ENCODE peak calls at places on chromosomes 2 and 18, in nine cellular contexts. K is GM23248; H is psoas muscle; O is lower lobe of right lung; F is mucosa of descending colon; Q is Karpas-422; Y is CD4-positive, CD25-positive, alpha-beta regulatory T cell; W is CD8-positive, alpha-beta T cell; C is body of pancreas. B is an unnamed sample. For H3K4me1, the result is how much of the 10 kb centered on the place peaks cover.

GRCh38 chr2:159971365-159972122 is 90.9 kb downstream of the PLA2R1 start:
- DNase-seq in K (no peak), H (no peak), O (no peak), F (no peak), Q (no peak), Y (no peak), W (no peak), C (no peak), B (no peak)

GRCh38 chr2:12197133-12197532 is 450.7 kb downstream of the LPIN1 start:
- DNase-seq in K (no peak), H (no peak), O (no peak), F (no peak), Q (no peak), Y (no peak), W (no peak), C (no peak), B (no peak)

GRCh38 chr2:96408631-96409542 is 73.3 kb downstream of the NCAPH start:
- DNase-seq in K (peak), H (no peak), O (no peak), F (no peak), Q (no peak), Y (no peak), W (no peak), C (peak), B (no peak)

GRCh38 chr2:234411793-234412192 is 85.1 kb downstream of the ARL4C start:
- DNase-seq in K (no peak), H (no peak), O (no peak), F (no peak), Q (peak), Y (no peak), W (no peak), C (no peak), B (no peak)

GRCh38 chr2:61244694-61245093 is 82.7 kb downstream of the C2orf74 start:
- DNase-seq in K (no peak), H (no peak), O (no peak), F (no peak), Q (no peak), Y (no peak), W (no peak), C (no peak), B (no peak)

GRCh38 chr2:121220995-121221394 is 64.0 kb downstream of the TFCP2L1 start:
- DNase-seq in K (peak), H (no peak), O (no peak), F (no peak), Q (no peak), Y (no peak), W (no peak), C (no peak), B (no peak)

GRCh38 chr18:30810580-30810979 is 232.0 kb downstream of the DSC3 start:
- DNase-seq in K (no peak), H (no peak), O (no peak), F (no peak), Q (no peak), Y (no peak), W (no peak), C (no peak), B (no peak)

GRCh38 chr18:76697441-76697901 is 124.9 kb upstream of the ZNF236 start:
- DNase-seq in K (peak), H (no peak), O (no peak), F (no peak), Q (no peak), Y (no peak), W (no peak), C (no peak), B (no peak)

GRCh38 chr18:21327101-21327500 is 85.1 kb downstream of the GREB1L start:
- DNase-seq in K (no peak), H (no peak), O (no peak), F (no peak), Q (no peak), Y (no peak), W (no peak), C (no peak), B (no peak)

GRCh38 chr2:12554235-12555011 is 162.3 kb upstream of the TRIB2 start:
- DNase-seq in K (no peak), H (no peak), O (no peak), F (no peak), Q (no peak), Y (no peak), W (no peak), C (no peak), B (peak)

GRCh38 chr2:98372121-98372520 is 25.9 kb downstream of the CNGA3 start:
- DNase-seq in K (no peak), H (no peak), O (no peak), F (no peak), Q (no peak), Y (no peak), W (no peak), C (no peak), B (no peak)

GRCh38 chr2:10475221-10475722 is 27.1 kb upstream of the ODC1 start:
- DNase-seq in K (no peak), H (no peak), O (no peak), F (no peak), Q (no peak), Y (no peak), W (no peak), C (no peak), B (no peak)

GRCh38 chr2:216318470-216318869 is 53.8 kb downstream of the MARCHF4 start:
- DNase-seq in K (peak), H (no peak), O (no peak), F (no peak), Q (no peak), Y (no peak), W (no peak), C (no peak), B (no peak)

GRCh38 chr2:100041946-100042345 is 100.4 kb downstream of the AFF3 start:
- DNase-seq in K (no peak), H (no peak), O (no peak), F (no peak), Q (no peak), Y (no peak), W (no peak), C (no peak), B (no peak)

GRCh38 chr2:221517362-221518121 is 54.6 kb downstream of the EPHA4 start:
- DNase-seq in K (peak), H (peak), O (peak), F (peak), Q (no peak), Y (peak), W (peak), C (no peak), B (peak)

GRCh38 chr2:66851449-66851872 is 416.5 kb downstream of the MEIS1 start:
- DNase-seq in K (peak), H (no peak), O (no peak), F (peak), Q (no peak), Y (no peak), W (no peak), C (peak), B (peak)

GRCh38 chr18:80109676-80110078 is 615 bp downstream of the ADNP2 start:
- DNase-seq in K (peak), H (peak), O (peak), F (peak), Q (peak), Y (peak), W (no peak), C (peak), B (peak)

GRCh38 chr18:51251625-51252024 is 54.1 kb upstream of the MEX3C start:
- DNase-seq in K (no peak), H (no peak), O (no peak), F (no peak), Q (peak), Y (no peak), W (no peak), C (no peak), B (no peak)

GRCh38 chr2:199739413-199740110 is 111.4 kb downstream of the FTCDNL1 start:
- DNase-seq in K (peak), H (peak), O (peak), F (peak), Q (peak), Y (peak), W (peak), C (peak), B (peak)

GRCh38 chr18:47204908-47205522 is 28.9 kb upstream of the IER3IP1 start:
- DNase-seq in K (peak), H (no peak), O (no peak), F (no peak), Q (peak), Y (peak), W (no peak), C (peak), B (peak)

GRCh38 chr2:188473306-188473705 is 181.6 kb downstream of the GULP1 start:
- DNase-seq in K (no peak), H (no peak), O (no peak), F (no peak), Q (no peak), Y (no peak), W (no peak), C (no peak), B (no peak)

GRCh38 chr18:30582078-30582477 is 460.5 kb downstream of the DSC3 start:
- DNase-seq in K (no peak), H (no peak), O (no peak), F (no peak), Q (no peak), Y (no peak), W (no peak), C (no peak), B (no peak)

GRCh38 chr2:3447789-3448317 is 68.4 kb downstream of the TRAPPC12 start:
- DNase-seq in K (peak), H (peak), O (no peak), F (no peak), Q (no peak), Y (no peak), W (no peak), C (no peak), B (no peak)

GRCh38 chr2:64601027-64601767 is 52.5 kb downstream of the SERTAD2 start:
- DNase-seq in K (no peak), H (no peak), O (no peak), F (no peak), Q (no peak), Y (no peak), W (no peak), C (no peak), B (no peak)

GRCh38 chr2:70381235-70381634 is 79.4 kb upstream of the FAM136A start:
- DNase-seq in K (peak), H (no peak), O (no peak), F (no peak), Q (no peak), Y (no peak), W (no peak), C (no peak), B (no peak)

GRCh38 chr2:68023904-68024303 is 38.9 kb downstream of the C1D start:
- DNase-seq in K (no peak), H (no peak), O (no peak), F (no peak), Q (no peak), Y (no peak), W (no peak), C (no peak), B (no peak)

GRCh38 chr2:101744832-101745231 is 47.3 kb downstream of the MAP4K4 start:
- DNase-seq in K (no peak), H (no peak), O (no peak), F (no peak), Q (peak), Y (no peak), W (no peak), C (no peak), B (no peak)

GRCh38 chr2:179995735-179996134 is 11.4 kb downstream of the CWC22 start:
- DNase-seq in K (no peak), H (no peak), O (no peak), F (no peak), Q (no peak), Y (no peak), W (no peak), C (no peak), B (no peak)

GRCh38 chr18:48335829-48336228 is 73.4 kb downstream of the ZBTB7C start:
- DNase-seq in K (no peak), H (no peak), O (no peak), F (no peak), Q (no peak), Y (no peak), W (no peak), C (no peak), B (no peak)

GRCh38 chr2:6788614-6789013 is 77.1 kb downstream of the CMPK2 start:
- DNase-seq in K (no peak), H (no peak), O (no peak), F (no peak), Q (no peak), Y (no peak), W (no peak), C (no peak), B (no peak)

GRCh38 chr2:194301946-194302345 is 1355.1 kb upstream of the SLC39A10 start:
- DNase-seq in K (no peak), H (no peak), O (no peak), F (no peak), Q (no peak), Y (no peak), W (no peak), C (no peak), B (no peak)

GRCh38 chr2:76257802-76258201 is 547.1 kb upstream of the GCFC2 start:
- DNase-seq in K (no peak), H (no peak), O (no peak), F (no peak), Q (no peak), Y (no peak), W (no peak), C (no peak), B (no peak)

GRCh38 chr2:118932949-118933348 is 9.0 kb upstream of the MARCO start:
- DNase-seq in K (no peak), H (no peak), O (no peak), F (no peak), Q (no peak), Y (no peak), W (no peak), C (no peak), B (no peak)
- H3K4me1 ChIP-seq in K (under half), H (under half), O (under half), F (under half), Q (under half), Y (under half), W (under half), C (under half), B (under half)

GRCh38 chr2:207252979-207253640 is 87.4 kb upstream of the KLF7 start:
- DNase-seq in K (peak), H (no peak), O (no peak), F (no peak), Q (peak), Y (no peak), W (no peak), C (no peak), B (peak)

GRCh38 chr2:207255565-207255964 is 89.8 kb upstream of the KLF7 start:
- DNase-seq in K (peak), H (no peak), O (no peak), F (no peak), Q (peak), Y (no peak), W (no peak), C (no peak), B (no peak)

GRCh38 chr2:207252416-207252815 is 86.7 kb upstream of the KLF7 start:
- DNase-seq in K (no peak), H (no peak), O (no peak), F (no peak), Q (no peak), Y (no peak), W (no peak), C (no peak), B (no peak)

GRCh38 chr2:207254526-207255464 is 89.0 kb upstream of the KLF7 start:
- DNase-seq in K (peak), H (no peak), O (no peak), F (no peak), Q (peak), Y (no peak), W (no peak), C (no peak), B (peak)

GRCh38 chr2:207253946-207254345 is 88.2 kb upstream of the KLF7 start:
- DNase-seq in K (peak), H (no peak), O (no peak), F (no peak), Q (no peak), Y (no peak), W (no peak), C (no peak), B (peak)
- H3K4me1 ChIP-seq in K (half or more), H (under half), O (under half), F (under half), Q (half or more), Y (under half), W (under half), C (under half), B (under half)

GRCh38 chr2:218882463-218882821 is 1.8 kb downstream of the WNT10A start:
- DNase-seq in K (no peak), H (no peak), O (no peak), F (no peak), Q (no peak), Y (no peak), W (no peak), C (no peak), B (no peak)

GRCh38 chr2:218882866-218883366 is 2.3 kb downstream of the WNT10A start:
- DNase-seq in K (peak), H (peak), O (no peak), F (no peak), Q (no peak), Y (no peak), W (no peak), C (no peak), B (no peak)

GRCh38 chr2:218879881-218880748 is 537 bp upstream of the WNT10A start:
- DNase-seq in K (peak), H (peak), O (peak), F (peak), Q (peak), Y (peak), W (peak), C (no peak), B (no peak)

GRCh38 chr2:218880749-218881594 is at the start of gene WNT10A:
- DNase-seq in K (no peak), H (peak), O (no peak), F (no peak), Q (no peak), Y (no peak), W (no peak), C (no peak), B (no peak)

DNA sequence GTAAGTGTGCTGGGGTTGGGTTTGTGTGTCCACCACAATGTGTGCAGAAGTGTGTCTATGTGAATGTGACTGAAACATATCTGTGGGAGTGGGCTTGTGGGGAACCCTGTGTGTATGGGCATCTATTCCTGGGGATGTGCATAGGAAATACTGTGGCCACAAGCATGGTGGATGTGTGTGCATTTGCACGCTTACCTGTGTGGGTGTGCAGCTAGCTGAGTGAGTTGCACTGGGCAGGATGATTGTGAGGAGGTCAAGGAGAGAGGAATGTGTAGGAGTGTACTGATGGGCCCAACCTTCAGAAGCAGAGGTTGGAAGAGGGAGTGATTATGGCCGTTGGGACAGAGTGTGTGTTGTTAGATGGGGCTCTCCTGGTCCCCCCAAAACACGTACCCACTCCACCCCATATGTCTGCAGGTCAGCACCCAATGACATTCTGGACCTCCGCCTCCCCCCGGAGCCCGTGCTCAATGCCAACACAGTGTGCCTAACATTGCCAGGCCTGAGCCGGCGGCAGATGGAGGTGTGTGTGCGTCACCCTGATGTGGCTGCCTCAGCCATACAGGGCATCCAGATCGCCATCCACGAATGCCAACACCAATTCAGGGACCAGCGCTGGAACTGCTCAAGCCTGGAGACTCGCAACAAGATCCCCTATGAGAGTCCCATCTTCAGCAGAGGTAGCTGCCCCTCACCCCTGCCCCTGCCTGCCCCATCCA is 1.3 kb downstream of the WNT10A start:
- DNase-seq in K (no peak), H (peak), O (no peak), F (no peak), Q (no peak), Y (no peak), W (no peak), C (no peak), B (no peak)
- H3K4me1 ChIP-seq in K (under half), H (under half), O (under half), F (under half), Q (under half), Y (half or more), W (half or more), C (under half), B (under half)

DNA sequence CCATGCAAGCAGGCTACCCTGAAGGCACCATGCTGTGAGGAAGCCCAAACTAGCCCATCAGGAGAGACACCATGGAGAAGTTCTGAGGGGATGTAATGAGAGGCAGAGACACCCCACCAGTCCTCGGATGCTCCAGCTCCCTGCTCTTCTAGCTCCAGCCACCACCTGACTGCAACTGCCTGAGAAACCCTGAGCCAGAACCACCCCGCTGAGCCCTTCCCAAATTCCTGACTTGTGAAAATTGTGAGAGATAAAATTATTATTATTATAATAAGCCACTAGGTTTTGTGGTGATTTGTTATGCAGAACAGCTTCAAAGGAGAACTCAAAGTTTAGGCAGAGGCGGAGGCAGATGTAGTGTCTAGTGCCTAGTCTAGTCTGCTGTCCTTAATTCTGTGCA is 67.1 kb upstream of the HK2 start:
- DNase-seq in K (no peak), H (no peak), O (no peak), F (no peak), Q (no peak), Y (no peak), W (no peak), C (no peak), B (no peak)
- H3K4me1 ChIP-seq in K (under half), H (under half), O (under half), F (under half), Q (under half), Y (under half), W (under half), C (under half), B (under half)

DNA sequence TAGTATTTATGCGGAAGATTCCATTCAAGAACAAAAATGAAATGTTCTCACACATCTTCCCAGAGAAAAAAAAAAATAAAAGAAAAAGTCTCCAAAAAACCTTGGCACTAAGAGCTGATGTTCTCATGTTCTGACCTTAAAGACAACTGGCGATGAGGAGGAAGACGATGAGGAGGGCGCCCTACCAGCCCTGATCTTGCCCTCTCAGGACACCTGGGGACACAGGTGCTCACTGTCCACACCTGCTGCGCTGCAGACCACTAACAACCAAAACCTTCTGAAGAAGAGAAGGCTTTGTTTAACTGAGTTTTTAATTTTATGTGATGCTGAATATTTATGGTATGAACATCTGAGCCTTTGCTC is 184.6 kb downstream of the HDAC4 start:
- DNase-seq in K (no peak), H (peak), O (no peak), F (no peak), Q (no peak), Y (no peak), W (no peak), C (no peak), B (no peak)
- H3K4me1 ChIP-seq in K (under half), H (half or more), O (under half), F (under half), Q (under half), Y (under half), W (under half), C (under half), B (under half)

DNA sequence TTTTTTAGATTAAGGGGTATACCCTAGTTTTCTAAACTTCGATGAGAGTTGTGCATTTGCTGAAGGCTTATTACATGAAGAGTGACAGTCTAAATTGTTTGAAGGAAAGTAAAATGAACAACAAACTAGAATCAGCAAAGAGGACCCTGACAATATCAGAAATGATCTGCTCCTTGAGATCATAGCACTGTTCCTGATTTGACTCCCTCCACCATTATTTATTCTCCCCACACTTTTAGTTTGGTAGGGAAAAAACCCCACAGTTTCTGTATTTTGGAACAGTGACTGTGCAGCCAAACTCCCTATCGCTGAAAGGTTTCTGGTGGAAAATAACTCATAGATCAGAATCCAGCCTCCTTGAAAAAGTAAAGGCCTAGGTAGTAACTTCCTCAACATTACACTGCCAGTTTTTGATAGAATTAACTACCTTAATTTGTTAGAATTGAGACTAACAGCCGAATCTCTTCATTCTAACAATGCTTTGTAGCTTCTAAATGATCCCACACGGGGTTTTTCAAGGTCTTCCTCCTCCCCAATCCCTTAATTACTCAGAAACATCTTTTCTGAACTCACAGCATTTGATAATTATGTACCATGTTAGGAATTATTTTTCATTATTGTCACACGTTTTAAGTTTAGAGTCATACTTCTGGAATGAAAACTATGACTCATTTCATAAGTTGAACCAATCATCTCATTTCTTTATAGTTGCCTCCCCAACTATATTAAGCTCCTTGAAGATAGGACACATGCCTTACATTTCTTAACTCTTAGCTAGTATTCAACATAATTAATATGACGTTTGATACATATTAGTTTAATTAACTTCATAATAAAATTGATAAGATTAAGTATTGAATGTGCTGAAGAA is 2.9 kb downstream of the MYL12A start:
- DNase-seq in K (peak), H (no peak), O (no peak), F (no peak), Q (no peak), Y (no peak), W (no peak), C (no peak), B (peak)
- H3K4me1 ChIP-seq in K (half or more), H (half or more), O (half or more), F (under half), Q (half or more), Y (half or more), W (under half), C (half or more), B (under half)

B was measured in mesenchymal stem cell.